ENCODE peak calls at places on chromosomes 16 and 17, in seven cellular contexts. One of them, this sample, is unnamed.

GRCh38 chr16:62625291-62625690 is 589.1 kb upstream of the CDH8 start:
- DNase-seq in heart right ventricle: no peak
- DNase-seq in lower leg skin: no peak
- DNase-seq in CD4-positive, alpha-beta T cell: no peak
- DNase-seq in cardiac muscle cell: no peak
- DNase-seq in A549: no peak
- DNase-seq in ascending aorta: no peak
- DNase-seq in this sample: no peak

GRCh38 chr17:56819431-56820145 is 14.1 kb downstream of the C17orf67 start:
- DNase-seq in lower leg skin: peak
- DNase-seq in CD4-positive, alpha-beta T cell: peak
- DNase-seq in cardiac muscle cell: peak
- DNase-seq in ascending aorta: no peak
- DNase-seq in heart right ventricle: peak
- DNase-seq in A549: peak
- DNase-seq in this sample: no peak

GRCh38 chr17:68459030-68459376 is 1.7 kb upstream of the WIPI1 start:
- DNase-seq in ascending aorta: no peak
- DNase-seq in lower leg skin: no peak
- DNase-seq in A549: no peak
- DNase-seq in heart right ventricle: no peak
- DNase-seq in CD4-positive, alpha-beta T cell: no peak
- DNase-seq in cardiac muscle cell: no peak
- DNase-seq in this sample: no peak

GRCh38 chr17:79075433-79075805 is 795 bp downstream of the ENGASE start:
- DNase-seq in A549: no peak
- DNase-seq in ascending aorta: no peak
- DNase-seq in heart right ventricle: no peak
- DNase-seq in lower leg skin: no peak
- DNase-seq in CD4-positive, alpha-beta T cell: peak
- DNase-seq in cardiac muscle cell: no peak
- DNase-seq in this sample: no peak

GRCh38 chr16:28556914-28557320 is 3.2 kb downstream of the SGF29 start:
- DNase-seq in ascending aorta: no peak
- DNase-seq in cardiac muscle cell: no peak
- DNase-seq in lower leg skin: no peak
- DNase-seq in heart right ventricle: no peak
- DNase-seq in CD4-positive, alpha-beta T cell: no peak
- DNase-seq in A549: no peak
- DNase-seq in this sample: no peak

GRCh38 chr17:33981713-33982601 is 273.1 kb upstream of the CCL2 start:
- DNase-seq in lower leg skin: no peak
- DNase-seq in ascending aorta: no peak
- DNase-seq in CD4-positive, alpha-beta T cell: no peak
- DNase-seq in A549: no peak
- DNase-seq in cardiac muscle cell: no peak
- DNase-seq in heart right ventricle: no peak
- DNase-seq in this sample: no peak

GRCh38 chr16:27906883-27907282 is 156.6 kb downstream of the GSG1L start:
- DNase-seq in ascending aorta: no peak
- DNase-seq in CD4-positive, alpha-beta T cell: no peak
- DNase-seq in cardiac muscle cell: no peak
- DNase-seq in lower leg skin: no peak
- DNase-seq in A549: peak
- DNase-seq in heart right ventricle: no peak
- DNase-seq in this sample: no peak

GRCh38 chr16:88208112-88208511 is 174.6 kb upstream of the ZNF469 start:
- DNase-seq in A549: no peak
- DNase-seq in CD4-positive, alpha-beta T cell: no peak
- DNase-seq in heart right ventricle: no peak
- DNase-seq in ascending aorta: no peak
- DNase-seq in cardiac muscle cell: no peak
- DNase-seq in lower leg skin: no peak
- DNase-seq in this sample: no peak

GRCh38 chr17:47741109-47741792 is 8.2 kb downstream of the TBX21 start:
- DNase-seq in A549: no peak
- DNase-seq in ascending aorta: no peak
- DNase-seq in lower leg skin: no peak
- DNase-seq in CD4-positive, alpha-beta T cell: no peak
- DNase-seq in heart right ventricle: no peak
- DNase-seq in cardiac muscle cell: no peak
- DNase-seq in this sample: no peak

GRCh38 chr16:81745704-81746558 is 33.2 kb upstream of the PLCG2 start:
- DNase-seq in CD4-positive, alpha-beta T cell: peak
- DNase-seq in A549: peak
- DNase-seq in heart right ventricle: peak
- DNase-seq in ascending aorta: no peak
- DNase-seq in cardiac muscle cell: peak
- DNase-seq in lower leg skin: peak
- DNase-seq in this sample: peak

GRCh38 chr16:55949518-55949917 is 74.3 kb upstream of the CES5A start:
- DNase-seq in ascending aorta: no peak
- DNase-seq in heart right ventricle: no peak
- DNase-seq in cardiac muscle cell: no peak
- DNase-seq in A549: no peak
- DNase-seq in CD4-positive, alpha-beta T cell: no peak
- DNase-seq in lower leg skin: no peak
- DNase-seq in this sample: no peak

GRCh38 chr17:65774787-65775186 is 213.3 kb upstream of the AXIN2 start:
- DNase-seq in heart right ventricle: no peak
- DNase-seq in lower leg skin: no peak
- DNase-seq in ascending aorta: no peak
- DNase-seq in CD4-positive, alpha-beta T cell: no peak
- DNase-seq in cardiac muscle cell: peak
- DNase-seq in A549: no peak
- DNase-seq in this sample: no peak

GRCh38 chr16:4521971-4522623 is 16.5 kb downstream of the CDIP1 start:
- DNase-seq in cardiac muscle cell: no peak
- DNase-seq in ascending aorta: no peak
- DNase-seq in lower leg skin: no peak
- DNase-seq in CD4-positive, alpha-beta T cell: no peak
- DNase-seq in A549: no peak
- DNase-seq in heart right ventricle: no peak
- DNase-seq in this sample: no peak

GRCh38 chr16:55369151-55369550 is 45.1 kb downstream of the IRX6 start:
- DNase-seq in cardiac muscle cell: no peak
- DNase-seq in CD4-positive, alpha-beta T cell: no peak
- DNase-seq in A549: no peak
- DNase-seq in lower leg skin: no peak
- DNase-seq in ascending aorta: no peak
- DNase-seq in heart right ventricle: no peak
- DNase-seq in this sample: no peak

GRCh38 chr16:66516172-66516807 is 33.6 kb downstream of the TK2 start:
- DNase-seq in ascending aorta: no peak
- DNase-seq in heart right ventricle: no peak
- DNase-seq in CD4-positive, alpha-beta T cell: no peak
- DNase-seq in cardiac muscle cell: no peak
- DNase-seq in lower leg skin: no peak
- DNase-seq in A549: no peak
- DNase-seq in this sample: no peak

GRCh38 chr17:15334266-15334665 is 7.1 kb downstream of the TEKT3 start:
- DNase-seq in cardiac muscle cell: no peak
- DNase-seq in ascending aorta: no peak
- DNase-seq in lower leg skin: no peak
- DNase-seq in A549: peak
- DNase-seq in heart right ventricle: no peak
- DNase-seq in CD4-positive, alpha-beta T cell: no peak
- DNase-seq in this sample: no peak

GRCh38 chr17:17749921-17750320 is 68.7 kb downstream of the RAI1 start:
- DNase-seq in cardiac muscle cell: peak
- DNase-seq in ascending aorta: no peak
- DNase-seq in heart right ventricle: peak
- DNase-seq in A549: peak
- DNase-seq in CD4-positive, alpha-beta T cell: peak
- DNase-seq in lower leg skin: no peak
- DNase-seq in this sample: no peak

GRCh38 chr17:55398689-55399088 is 22.9 kb downstream of the MMD start:
- DNase-seq in ascending aorta: no peak
- DNase-seq in lower leg skin: no peak
- DNase-seq in CD4-positive, alpha-beta T cell: no peak
- DNase-seq in A549: no peak
- DNase-seq in cardiac muscle cell: peak
- DNase-seq in heart right ventricle: no peak
- DNase-seq in this sample: no peak

GRCh38 chr16:68762996-68763756 is 26.1 kb downstream of the CDH1 start:
- DNase-seq in CD4-positive, alpha-beta T cell: no peak
- DNase-seq in ascending aorta: no peak
- DNase-seq in lower leg skin: no peak
- DNase-seq in heart right ventricle: no peak
- DNase-seq in cardiac muscle cell: no peak
- DNase-seq in A549: no peak
- DNase-seq in this sample: no peak

GRCh38 chr17:78585231-78585630 is 8.0 kb upstream of the DNAH17 start:
- DNase-seq in cardiac muscle cell: no peak
- DNase-seq in A549: no peak
- DNase-seq in CD4-positive, alpha-beta T cell: no peak
- DNase-seq in heart right ventricle: no peak
- DNase-seq in lower leg skin: no peak
- DNase-seq in ascending aorta: no peak
- DNase-seq in this sample: no peak

GRCh38 chr17:33482636-33483035 is 189.5 kb upstream of the ASIC2 start:
- DNase-seq in ascending aorta: no peak
- DNase-seq in A549: no peak
- DNase-seq in CD4-positive, alpha-beta T cell: no peak
- DNase-seq in heart right ventricle: no peak
- DNase-seq in lower leg skin: no peak
- DNase-seq in cardiac muscle cell: no peak
- DNase-seq in this sample: no peak

GRCh38 chr17:44785921-44786320 is 27.1 kb downstream of the ADAM11 start:
- DNase-seq in cardiac muscle cell: no peak
- DNase-seq in lower leg skin: no peak
- DNase-seq in CD4-positive, alpha-beta T cell: no peak
- DNase-seq in heart right ventricle: no peak
- DNase-seq in A549: no peak
- DNase-seq in ascending aorta: no peak
- DNase-seq in this sample: no peak

GRCh38 chr17:19238167-19238505 is 970 bp downstream of the EPN2 start:
- DNase-seq in heart right ventricle: peak
- DNase-seq in cardiac muscle cell: peak
- DNase-seq in CD4-positive, alpha-beta T cell: no peak
- DNase-seq in ascending aorta: no peak
- DNase-seq in lower leg skin: no peak
- DNase-seq in A549: peak
- DNase-seq in this sample: no peak

GRCh38 chr17:48022906-48023305 is 14.7 kb downstream of the COPZ2 start:
- DNase-seq in ascending aorta: no peak
- DNase-seq in lower leg skin: no peak
- DNase-seq in A549: no peak
- DNase-seq in CD4-positive, alpha-beta T cell: no peak
- DNase-seq in heart right ventricle: no peak
- DNase-seq in cardiac muscle cell: no peak
- DNase-seq in this sample: no peak

DNA sequence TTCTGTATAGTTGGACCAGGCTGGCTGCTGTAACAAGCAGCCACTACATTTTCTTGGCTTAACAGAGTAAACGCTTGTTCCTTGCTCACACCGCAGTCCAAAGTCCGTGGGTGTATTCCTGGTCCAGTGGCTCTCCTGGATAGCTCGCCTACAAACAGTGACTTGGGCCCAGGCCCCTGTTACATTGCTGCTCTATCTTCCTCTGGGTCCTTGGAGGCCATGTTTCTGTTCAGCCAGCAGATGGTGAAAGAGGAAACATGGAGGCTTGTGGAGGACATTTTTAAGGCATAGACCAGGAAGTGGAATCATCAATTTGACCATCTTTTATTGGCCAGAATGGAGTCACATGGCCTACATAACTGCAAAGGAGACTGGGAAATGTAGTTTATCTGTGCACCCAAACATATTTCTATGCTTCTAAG is 55.1 kb downstream of the ATP2C2 start:
- DNase-seq in lower leg skin: no peak
- DNase-seq in heart right ventricle: no peak
- DNase-seq in A549: peak
- DNase-seq in ascending aorta: no peak
- DNase-seq in CD4-positive, alpha-beta T cell: no peak
- DNase-seq in cardiac muscle cell: no peak
- DNase-seq in this sample: no peak
- TF ChIP-seq CTCF in lower leg skin: no peak
- TF ChIP-seq CTCF in heart right ventricle: no peak
- TF ChIP-seq CTCF in A549: no peak
- TF ChIP-seq CTCF in ascending aorta: no peak
- TF ChIP-seq CTCF in CD4-positive, alpha-beta T cell: no peak
- TF ChIP-seq CTCF in cardiac muscle cell: no peak
- TF ChIP-seq CTCF in this sample: no peak

DNA sequence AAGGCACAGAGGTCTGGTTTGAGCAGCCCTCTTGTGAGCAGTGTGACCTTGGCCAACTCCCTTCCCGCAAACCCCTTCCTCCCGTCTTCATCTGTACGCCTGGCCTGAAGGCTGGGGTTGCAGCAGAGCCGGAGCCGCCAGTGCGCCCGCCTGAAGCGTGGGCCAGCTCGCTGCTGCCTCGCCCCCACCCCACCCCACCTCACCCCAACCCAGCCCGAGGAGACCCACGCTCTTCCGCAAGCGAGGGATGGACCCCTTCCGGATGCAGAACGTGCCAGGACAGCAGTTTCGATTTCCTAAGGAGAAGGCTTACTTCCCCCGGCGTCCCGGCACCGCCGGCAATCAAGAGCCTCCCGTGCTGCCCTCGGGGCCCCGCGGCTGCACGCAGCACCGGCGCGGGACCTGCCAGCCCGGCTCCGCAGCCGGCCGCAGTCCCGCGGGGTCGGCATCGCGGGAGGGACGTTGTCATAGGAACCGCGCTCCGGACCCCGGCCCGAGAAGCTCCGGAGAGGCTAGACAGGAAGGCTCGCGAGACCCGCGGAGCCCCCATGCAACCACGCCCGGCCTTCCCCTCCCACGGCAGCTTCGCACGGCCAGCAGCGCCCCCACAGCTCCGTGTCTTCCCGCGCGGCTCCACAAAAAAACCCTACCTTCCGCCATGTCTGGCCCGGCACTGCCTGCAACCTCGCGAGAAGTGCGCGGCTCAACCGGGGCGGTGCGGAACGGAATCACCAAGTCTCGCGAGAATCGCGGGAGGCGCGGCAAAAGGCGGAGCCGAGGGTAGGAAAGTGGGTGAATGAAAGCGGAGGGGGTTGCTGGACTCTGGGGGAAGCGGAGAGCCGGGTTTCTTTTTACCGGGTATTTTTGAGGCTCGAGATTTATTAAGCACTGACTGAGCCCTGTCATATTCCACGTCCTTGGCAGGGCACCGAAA is at the start of gene ANKFY1:
- DNase-seq in A549: peak
- DNase-seq in CD4-positive, alpha-beta T cell: peak
- DNase-seq in heart right ventricle: peak
- DNase-seq in cardiac muscle cell: peak
- DNase-seq in ascending aorta: peak
- DNase-seq in lower leg skin: peak
- DNase-seq in this sample: peak
- TF ChIP-seq CTCF in A549: no peak
- TF ChIP-seq CTCF in CD4-positive, alpha-beta T cell: no peak
- TF ChIP-seq CTCF in heart right ventricle: peak
- TF ChIP-seq CTCF in cardiac muscle cell: no peak
- TF ChIP-seq CTCF in ascending aorta: no peak
- TF ChIP-seq CTCF in lower leg skin: no peak
- TF ChIP-seq CTCF in this sample: no peak

GRCh38 chr17:1684307-1685189 is at the start of gene PRPF8:
- DNase-seq in cardiac muscle cell: peak
- DNase-seq in lower leg skin: peak
- DNase-seq in A549: peak
- DNase-seq in CD4-positive, alpha-beta T cell: peak
- DNase-seq in heart right ventricle: peak
- DNase-seq in ascending aorta: peak
- DNase-seq in this sample: peak
- TF ChIP-seq CTCF in cardiac muscle cell: no peak
- TF ChIP-seq CTCF in lower leg skin: no peak
- TF ChIP-seq CTCF in A549: no peak
- TF ChIP-seq CTCF in CD4-positive, alpha-beta T cell: no peak
- TF ChIP-seq CTCF in heart right ventricle: no peak
- TF ChIP-seq CTCF in ascending aorta: no peak
- TF ChIP-seq CTCF in this sample: no peak

GRCh38 chr17:11251561-11252107 is 10.6 kb downstream of the SHISA6 start:
- DNase-seq in lower leg skin: no peak
- DNase-seq in heart right ventricle: no peak
- DNase-seq in A549: no peak
- DNase-seq in cardiac muscle cell: no peak
- DNase-seq in ascending aorta: no peak
- DNase-seq in CD4-positive, alpha-beta T cell: no peak
- DNase-seq in this sample: no peak
- TF ChIP-seq CTCF in lower leg skin: no peak
- TF ChIP-seq CTCF in heart right ventricle: no peak
- TF ChIP-seq CTCF in A549: no peak
- TF ChIP-seq CTCF in cardiac muscle cell: no peak
- TF ChIP-seq CTCF in ascending aorta: no peak
- TF ChIP-seq CTCF in CD4-positive, alpha-beta T cell: no peak
- TF ChIP-seq CTCF in this sample: peak